ENCODE peak calls at places on chromosomes 6 and 20, in nine cellular contexts. Y is mucosa of descending colon, F is breast epithelium, G is vagina, A is mammary epithelial cell, T is DND-41, L is tibial nerve, W is astrocyte of the spinal cord, D is OCI-LY7. C is an unnamed sample.

GRCh38 chr6:62891065-62891647 is 320.1 kb upstream of the FKBP1C start:
- DNase-seq in F (no peak), G (no peak), D (peak; percentile 29), Y (no peak), A (no peak), L (no peak), W (no peak), T (no peak), C (peak; percentile 0)

GRCh38 chr6:139135578-139136545 is 982 bp downstream of the HECA start:
- DNase-seq in W (peak; percentile 47), D (peak; percentile 64), A (peak; percentile 39), L (no peak), F (peak; percentile 58), T (peak; percentile 36), G (no peak), Y (peak; percentile 88), C (peak; percentile 49)

GRCh38 chr6:122432816-122433215 is 33.4 kb downstream of the HSF2 start:
- DNase-seq in F (no peak), A (no peak), D (no peak), W (no peak), Y (no peak), T (no peak), G (no peak), L (no peak), C (no peak)

GRCh38 chr6:107493158-107494057 is 3.5 kb downstream of the SOBP start:
- DNase-seq in W (peak; percentile 37), L (no peak), D (no peak), Y (no peak), G (no peak), A (no peak), F (no peak), T (no peak), C (peak; percentile 61)

GRCh38 chr20:7736336-7736735 is 203.9 kb downstream of the HAO1 start:
- DNase-seq in Y (no peak), T (no peak), D (no peak), L (no peak), G (no peak), A (peak; percentile 86), F (no peak), W (no peak), C (peak; percentile 82)

GRCh38 chr6:158638393-158638792 is 6.2 kb downstream of the DYNLT1 start:
- DNase-seq in F (no peak), A (no peak), G (peak; percentile 29), D (no peak), T (no peak), L (no peak), Y (peak; percentile 13), W (no peak), C (no peak)

GRCh38 chr6:39698789-39699188 is 26.4 kb downstream of the KIF6 start:
- DNase-seq in T (no peak), Y (no peak), A (no peak), W (no peak), G (no peak), D (no peak), L (no peak), F (no peak), C (no peak)

GRCh38 chr6:53103993-53104675 is 38.9 kb downstream of the FBXO9 start:
- DNase-seq in F (no peak), A (peak; percentile 28), W (peak; percentile 19), T (no peak), G (no peak), L (no peak), Y (no peak), D (peak; percentile 19), C (peak; percentile 8)

GRCh38 chr6:128560966-128561365 is 40.6 kb upstream of the PTPRK start:
- DNase-seq in Y (no peak), W (no peak), F (no peak), T (no peak), D (no peak), A (no peak), G (no peak), L (no peak), C (no peak)

GRCh38 chr20:8744228-8744844 is 324.6 kb upstream of the PLCB4 start:
- DNase-seq in G (no peak), T (no peak), W (peak; percentile 6), D (no peak), L (no peak), Y (no peak), F (no peak), A (no peak), C (peak; percentile 58)

GRCh38 chr6:40912158-40912946 is 126.7 kb downstream of the UNC5CL start:
- DNase-seq in Y (no peak), A (peak; percentile 87), W (no peak), L (no peak), D (peak; percentile 10), F (no peak), T (peak; percentile 49), G (no peak), C (no peak)

GRCh38 chr20:43459022-43459942 is 1.6 kb downstream of the SRSF6 start:
- DNase-seq in D (peak; percentile 17), A (peak; percentile 21), Y (no peak), T (no peak), W (no peak), L (peak; percentile 24), F (no peak), G (no peak), C (peak; percentile 18)

GRCh38 chr20:50126662-50127061 is 13.7 kb upstream of the UBE2V1 start:
- DNase-seq in A (no peak), T (no peak), D (no peak), G (no peak), Y (no peak), F (no peak), L (no peak), W (no peak), C (no peak)

GRCh38 chr6:127969701-127970100 is 68.8 kb upstream of the THEMIS start:
- DNase-seq in W (no peak), D (no peak), T (no peak), Y (no peak), F (no peak), G (no peak), A (no peak), L (no peak), C (no peak)

GRCh38 chr20:22460231-22460630 is 124.1 kb downstream of the FOXA2 start:
- DNase-seq in F (no peak), L (no peak), G (no peak), T (no peak), D (no peak), W (no peak), Y (no peak), A (peak; percentile 17), C (no peak)

GRCh38 chr6:32047084-32047478 is 8.9 kb downstream of the CYP21A2 start:
- DNase-seq in L (peak; percentile 80), D (no peak), G (peak; percentile 94), F (no peak), A (no peak), T (no peak), W (peak; percentile 23), Y (peak; percentile 45), C (peak; percentile 68)

GRCh38 chr20:57048027-57048869 is 218.2 kb downstream of the BMP7 start:
- DNase-seq in G (no peak), T (peak; percentile 41), A (peak; percentile 37), L (no peak), F (no peak), W (peak; percentile 12), Y (no peak), D (peak; percentile 44), C (no peak)

GRCh38 chr6:20846602-20847028 is 312.4 kb downstream of the CDKAL1 start:
- DNase-seq in Y (no peak), W (peak; percentile 26), A (no peak), T (no peak), F (no peak), G (no peak), L (no peak), D (peak; percentile 2), C (peak; percentile 58)

GRCh38 chr6:20853828-20854227 is 319.6 kb downstream of the CDKAL1 start:
- DNase-seq in T (no peak), F (no peak), L (no peak), Y (no peak), W (no peak), A (no peak), D (no peak), G (no peak), C (no peak)

GRCh38 chr6:20851795-20852194 is 317.5 kb downstream of the CDKAL1 start:
- DNase-seq in G (no peak), Y (no peak), W (no peak), D (no peak), T (no peak), F (no peak), L (no peak), A (no peak), C (no peak)

GRCh38 chr6:20847904-20848303 is 313.6 kb downstream of the CDKAL1 start:
- DNase-seq in D (no peak), G (no peak), Y (no peak), F (no peak), A (no peak), T (no peak), L (no peak), W (no peak), C (no peak)

GRCh38 chr6:20850687-20851416 is 316.6 kb downstream of the CDKAL1 start:
- DNase-seq in F (no peak), W (no peak), A (no peak), G (no peak), Y (no peak), T (no peak), L (no peak), D (no peak), C (no peak)
- TF ChIP-seq CTCF in F (no peak), W (no peak), A (no peak), G (no peak), Y (no peak), T (no peak), L (no peak), D (no peak), C (no peak)

GRCh38 chr20:51802170-51802745 is at the start of gene SALL4:
- DNase-seq in G (no peak), T (no peak), Y (no peak), W (no peak), D (no peak), F (no peak), A (no peak), L (no peak), C (peak; percentile 8)
- H3K4me3 ChIP-seq in G (peak within 1 kb of the TSS; percentile 26), T (no peak within 1 kb of the TSS), Y (no peak within 1 kb of the TSS), W (peak within 1 kb of the TSS; percentile 45), D (no peak within 1 kb of the TSS), F (peak within 1 kb of the TSS; percentile 64), A (peak within 1 kb of the TSS; percentile 35), L (peak within 1 kb of the TSS; percentile 8), C (peak within 1 kb of the TSS; percentile 58)

DNA sequence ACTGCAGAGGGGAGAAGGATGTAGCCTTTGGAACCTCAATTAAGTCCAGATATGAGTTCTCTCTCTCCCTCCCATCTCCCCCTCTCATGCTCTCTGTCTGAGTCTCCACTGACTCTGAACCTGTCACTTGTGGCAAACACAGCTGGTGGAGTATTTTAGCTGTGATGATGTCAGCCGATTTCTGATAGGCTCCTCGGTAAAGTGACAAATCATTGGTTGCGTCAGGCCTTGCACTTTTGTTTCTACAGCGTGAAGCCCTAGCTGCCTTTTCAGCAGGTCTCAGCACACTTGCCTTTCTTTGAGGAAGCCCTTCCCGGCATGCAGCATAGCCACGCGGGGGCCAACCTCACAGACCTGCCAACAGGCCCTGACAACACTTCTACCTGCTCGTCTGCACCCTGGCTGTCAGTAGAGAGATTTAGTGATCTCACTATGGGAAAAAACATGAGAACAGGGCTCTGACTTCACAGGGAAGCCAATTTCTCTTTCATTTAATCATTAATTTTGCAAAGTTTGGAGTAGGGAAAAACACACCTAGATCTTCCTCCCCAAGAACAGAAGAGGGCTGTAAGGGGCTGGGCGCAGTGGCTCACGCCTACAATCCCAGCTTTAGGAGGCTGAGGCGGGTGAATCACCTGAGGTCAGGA is 84.4 kb downstream of the GMPR start:
- DNase-seq in W (peak; percentile 92), Y (peak; percentile 75), L (peak; percentile 33), T (peak; percentile 63), D (peak; percentile 55), G (peak; percentile 94), A (no peak), F (no peak), C (peak; percentile 62)
- TF ChIP-seq CTCF in W (no peak), Y (no peak), L (no peak), T (no peak), D (no peak), G (no peak), A (no peak), F (no peak), C (no peak)

GRCh38 chr20:47585087-47585747 is 83.5 kb downstream of the NCOA3 start:
- DNase-seq in F (no peak), T (no peak), Y (no peak), A (no peak), W (no peak), G (no peak), L (no peak), D (no peak), C (peak; percentile 41)
- H3K4me3 ChIP-seq in F (no peak overlapping the region), T (no peak overlapping the region), Y (no peak overlapping the region), A (no peak overlapping the region), W (no peak overlapping the region), G (no peak overlapping the region), L (no peak overlapping the region), D (no peak overlapping the region), C (no peak overlapping the region)